ENCODE peak calls at places on chromosomes 7 and 10, in eight cellular contexts. T is suprapubic skin, E is Caco-2, O is endothelial cell, I is OCI-LY7, V is HFF-Myc, G is astrocyte of the spinal cord, C is thoracic aorta. X is an unnamed sample.

GRCh38 chr10:85047979-85048378 is 719.6 kb downstream of the CCSER2 start:
- DNase-seq in I (no peak), C (no peak), E (no peak), O (no peak), G (no peak), V (no peak), T (no peak), X (no peak)

GRCh38 chr10:8365935-8366911 is 311.7 kb downstream of the GATA3 start:
- DNase-seq in I (no peak), T (no peak), G (peak; percentile 91), C (no peak), V (no peak), O (no peak), E (peak; percentile 97), X (no peak)

GRCh38 chr10:43781480-43782361 is 133.0 kb upstream of the ZNF32 start:
- DNase-seq in O (no peak), C (no peak), V (no peak), I (no peak), G (no peak), T (no peak), E (no peak), X (no peak)

GRCh38 chr7:119086026-119086425 is 861.5 kb downstream of the ANKRD7 start:
- DNase-seq in O (no peak), V (no peak), C (no peak), T (no peak), E (no peak), I (no peak), G (no peak), X (no peak)

GRCh38 chr7:2651336-2651735 is 19.6 kb downstream of the TTYH3 start:
- DNase-seq in E (no peak), T (no peak), V (no peak), I (peak; percentile 54), O (no peak), C (no peak), G (no peak), X (no peak)

GRCh38 chr10:10403762-10404161 is 613.9 kb upstream of the CELF2 start:
- DNase-seq in T (no peak), I (no peak), V (no peak), E (no peak), G (no peak), C (no peak), O (no peak), X (no peak)

GRCh38 chr10:48749254-48749787 is 64.6 kb downstream of the WDFY4 start:
- DNase-seq in I (no peak), O (no peak), G (no peak), E (no peak), C (no peak), V (no peak), T (no peak), X (no peak)

GRCh38 chr10:78757542-78757941 is 311.2 kb upstream of the ZMIZ1 start:
- DNase-seq in G (peak; percentile 88), V (peak; percentile 72), C (no peak), O (no peak), E (no peak), I (no peak), T (no peak), X (no peak)

GRCh38 chr7:41825927-41826480 is 123.1 kb upstream of the INHBA start:
- DNase-seq in E (no peak), T (no peak), C (no peak), I (no peak), O (no peak), G (peak; percentile 32), V (no peak), X (no peak)

GRCh38 chr7:68245688-68246087 is 1249.1 kb downstream of the TYW1 start:
- DNase-seq in V (no peak), T (no peak), C (no peak), I (no peak), O (no peak), E (no peak), G (no peak), X (no peak)

GRCh38 chr10:102347236-102347828 is 48.2 kb upstream of the NFKB2 start:
- DNase-seq in C (no peak), I (peak; percentile 15), G (peak; percentile 65), E (peak; percentile 68), V (no peak), O (peak; percentile 72), T (no peak), X (no peak)

GRCh38 chr10:77279207-77279606 is 358.4 kb downstream of the KCNMA1 start:
- DNase-seq in C (peak; percentile 22), V (no peak), G (peak; percentile 55), E (no peak), O (no peak), I (no peak), T (no peak), X (no peak)

GRCh38 chr10:80313523-80313922 is 24.1 kb upstream of the MAT1A start:
- DNase-seq in O (no peak), G (no peak), E (no peak), I (no peak), V (no peak), T (no peak), C (no peak), X (no peak)

GRCh38 chr10:75910032-75910431 is 478.6 kb downstream of the LRMDA start:
- DNase-seq in E (no peak), O (no peak), G (peak; percentile 50), V (no peak), I (no peak), T (no peak), C (no peak), X (no peak)
- TF ChIP-seq CTCF in E (peak; percentile 56), O (peak; percentile 61), G (peak; percentile 51), V (peak; percentile 17), I (peak; percentile 55), T (no peak), C (peak; percentile 74), X (peak; percentile 70)

GRCh38 chr10:28676968-28677888 is at the start of gene BAMBI:
- DNase-seq in O (peak; percentile 98), T (peak; percentile 91), G (peak; percentile 91), E (peak; percentile 100), V (peak; percentile 20), C (peak; percentile 45), I (peak; percentile 95), X (peak; percentile 95)
- TF ChIP-seq CTCF in O (peak; percentile 78), T (peak; percentile 46), G (peak; percentile 59), E (peak; percentile 90), V (peak; percentile 38), C (peak; percentile 59), I (peak; percentile 69), X (peak; percentile 71)

GRCh38 chr10:26445411-26446031 is 7.4 kb downstream of the APBB1IP start:
- DNase-seq in V (no peak), G (no peak), E (no peak), I (peak; percentile 27), C (no peak), O (no peak), T (no peak), X (no peak)

GRCh38 chr10:26448706-26449435 is 10.7 kb downstream of the APBB1IP start:
- DNase-seq in O (no peak), G (no peak), V (no peak), C (no peak), I (peak; percentile 97), E (no peak), T (no peak), X (no peak)

GRCh38 chr10:26448292-26448691 is 10.2 kb downstream of the APBB1IP start:
- DNase-seq in T (no peak), G (no peak), O (no peak), C (no peak), V (no peak), E (no peak), I (peak; percentile 51), X (no peak)

GRCh38 chr10:26449726-26450125 is 11.6 kb downstream of the APBB1IP start:
- DNase-seq in T (no peak), O (no peak), G (no peak), I (peak; percentile 55), C (no peak), V (no peak), E (no peak), X (no peak)

DNA sequence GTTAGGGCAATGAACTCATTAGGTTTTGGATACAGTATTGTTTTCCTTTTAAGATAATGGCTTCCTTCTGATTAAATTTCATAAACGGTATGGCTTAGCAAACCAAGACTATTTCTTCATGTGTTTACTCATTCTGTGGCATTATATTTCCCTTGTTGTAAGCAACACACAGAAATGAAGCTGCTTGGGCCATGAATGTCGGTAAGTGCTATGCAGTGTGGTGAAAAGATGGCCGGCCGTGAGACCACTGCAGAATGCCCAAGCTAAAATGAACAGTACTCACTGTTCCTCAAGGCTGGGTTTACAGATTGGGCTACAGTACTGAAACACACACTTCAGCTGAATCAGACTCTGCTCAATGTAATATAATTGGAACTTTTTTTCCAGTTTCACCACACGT is 8.1 kb downstream of the APBB1IP start:
- DNase-seq in G (no peak), T (no peak), V (no peak), O (no peak), E (no peak), I (peak; percentile 16), C (no peak), X (no peak)
- TF ChIP-seq CTCF in G (no peak), T (no peak), V (no peak), O (no peak), E (no peak), I (no peak), C (no peak), X (no peak)

GRCh38 chr7:138000081-138000701 is 1.7 kb downstream of the CREB3L2 start:
- DNase-seq in E (peak; percentile 65), G (peak; percentile 98), I (peak; percentile 52), T (peak; percentile 74), O (no peak), C (no peak), V (peak; percentile 94), X (no peak)
- TF ChIP-seq CTCF in E (no peak), G (no peak), I (peak; percentile 39), T (no peak), O (no peak), C (no peak), V (no peak), X (peak; percentile 20)

DNA sequence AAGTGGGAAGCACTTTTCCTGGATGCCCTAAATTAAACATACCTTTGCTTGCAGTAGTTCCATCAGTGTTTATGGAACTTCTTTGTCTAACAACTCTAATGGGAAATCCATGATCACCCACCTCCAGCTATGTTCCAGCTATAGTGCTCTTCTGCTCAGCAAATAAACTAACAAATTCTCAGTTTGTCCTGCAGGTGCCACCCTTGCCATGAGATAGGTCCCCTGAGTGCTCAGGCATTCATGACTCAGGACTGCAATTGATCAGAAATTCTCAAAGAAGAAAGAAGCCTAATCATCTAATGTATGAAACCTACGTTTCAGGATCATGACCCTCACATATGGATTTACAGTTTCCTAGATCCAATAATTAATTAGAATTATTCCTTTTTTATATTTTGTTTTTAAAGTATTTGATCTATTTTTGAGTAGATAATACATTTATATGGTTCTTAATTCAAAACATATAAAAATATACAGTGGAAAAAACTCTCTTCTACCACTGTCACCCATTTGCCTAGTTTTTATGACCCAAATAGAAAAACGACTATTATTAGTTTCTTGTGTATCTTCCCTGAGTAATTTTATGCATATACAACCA is 48.7 kb upstream of the DYNC1I1 start:
- DNase-seq in E (peak; percentile 61), C (no peak), O (peak; percentile 56), T (no peak), I (peak; percentile 5), V (no peak), G (peak; percentile 49), X (no peak)
- TF ChIP-seq CTCF in E (peak; percentile 70), C (peak; percentile 64), O (peak; percentile 71), T (no peak), I (peak; percentile 47), V (no peak), G (peak; percentile 36), X (peak; percentile 76)

X was measured in type B pancreatic cell.